ENCODE peak calls at places on chromosomes 12 and 14, in seven cellular contexts. S is Daoy; H is fibroblast of mammary gland; X is stimulated activated CD8-positive, alpha-beta memory T cell treated with anti-CD3 and anti-CD28 coated beads, Interleukin-4, amount 100 ng/mL, for 48 hours; P is GM18507; Y is HCEC 1CT; R is activated gamma-delta T cell treated with Interleukin-2 at 50 U/mL for 16 hours. C is an unnamed sample.

GRCh38 chr12:45216297-45216982 is 545 bp downstream of the ANO6 start:
- DNase-seq in H (peak), P (no peak), X (peak), S (peak), Y (peak), R (peak), C (peak)

GRCh38 chr14:21428930-21429329 is 27.0 kb downstream of the CHD8 start:
- DNase-seq in P (no peak), X (no peak), Y (no peak), H (no peak), R (no peak), S (peak), C (no peak)

GRCh38 chr14:101223147-101223546 is 319.6 kb upstream of the RTL1 start:
- DNase-seq in Y (no peak), S (no peak), H (no peak), P (no peak), X (no peak), R (no peak), C (no peak)

GRCh38 chr12:14564336-14564959 is 3.2 kb downstream of the PLBD1 start:
- DNase-seq in H (no peak), Y (no peak), P (no peak), X (no peak), S (no peak), R (no peak), C (no peak)

GRCh38 chr12:32499048-32499447 is 99.7 kb downstream of the FGD4 start:
- DNase-seq in X (no peak), P (no peak), H (no peak), S (no peak), R (no peak), Y (no peak), C (no peak)

GRCh38 chr12:97513921-97514320 is 51.3 kb downstream of the RMST start:
- DNase-seq in H (no peak), R (no peak), Y (no peak), P (no peak), X (no peak), S (no peak), C (no peak)

GRCh38 chr12:124952295-124952694 is 36.6 kb downstream of the DHX37 start:
- DNase-seq in X (no peak), R (no peak), H (no peak), P (no peak), S (no peak), Y (no peak), C (no peak)

GRCh38 chr14:98290596-98290995 is 981.4 kb downstream of the BCL11B start:
- DNase-seq in S (peak), X (peak), Y (no peak), H (no peak), R (no peak), P (no peak), C (peak)

GRCh38 chr14:105148604-105149145 is 19.9 kb downstream of the JAG2 start:
- DNase-seq in X (no peak), R (no peak), S (no peak), H (no peak), P (no peak), Y (no peak), C (no peak)

GRCh38 chr12:50979369-50980052 is 27.2 kb downstream of the HIGD1C start:
- DNase-seq in H (no peak), S (no peak), R (no peak), X (peak), Y (no peak), P (no peak), C (no peak)

GRCh38 chr12:25241171-25242020 is 9.3 kb downstream of the KRAS start:
- DNase-seq in Y (peak), X (no peak), S (peak), H (peak), P (no peak), R (peak), C (peak)

GRCh38 chr12:13444076-13444475 is 247.6 kb downstream of the EMP1 start:
- DNase-seq in R (no peak), H (no peak), P (no peak), S (no peak), Y (no peak), X (no peak), C (no peak)

GRCh38 chr14:89190779-89191513 is 226.1 kb downstream of the FOXN3 start:
- DNase-seq in X (no peak), Y (no peak), H (no peak), R (no peak), S (no peak), P (no peak), C (no peak)

GRCh38 chr14:79356040-79356439 is 855.3 kb downstream of the DIO2 start:
- DNase-seq in X (no peak), H (peak), Y (peak), R (no peak), P (no peak), S (no peak), C (no peak)

GRCh38 chr14:80996049-80996901 is 40.9 kb downstream of the TSHR start:
- DNase-seq in Y (peak), S (peak), H (peak), R (peak), P (no peak), X (peak), C (no peak)